ENCODE peak calls at places on chromosome 12, in seven cellular contexts. K is fibroblast of lung, C is endodermal cell, E is left lung, V is heart left ventricle, M is thyroid gland, J is heart right ventricle. U is an unnamed sample.

GRCh38 chr12:75289678-75290200 is 40.4 kb downstream of the CAPS2 start:
- DNase-seq in K (peak; percentile 12), C (no peak), E (no peak), V (no peak), M (no peak), J (no peak), U (no peak)

GRCh38 chr12:107501681-107502080 is 183.9 kb upstream of the PWP1 start:
- DNase-seq in K (peak; percentile 7), C (no peak), E (no peak), V (no peak), M (no peak), J (no peak), U (no peak)

GRCh38 chr12:121241203-121241970 is 31.5 kb downstream of the P2RX4 start:
- DNase-seq in K (no peak), C (no peak), E (peak; percentile 54), V (no peak), M (no peak), J (no peak), U (no peak)

GRCh38 chr12:48980953-48981756 is 3.0 kb downstream of the WNT1 start:
- DNase-seq in K (no peak), C (peak; percentile 91), E (peak; percentile 75), V (peak; percentile 35), M (peak; percentile 31), J (no peak), U (peak; percentile 55)

GRCh38 chr12:6828671-6829531 is 694 bp downstream of the P3H3 start:
- DNase-seq in K (peak; percentile 65), C (peak; percentile 93), E (peak; percentile 84), V (peak; percentile 36), M (peak; percentile 61), J (no peak), U (peak; percentile 73)

GRCh38 chr12:70955415-70955814 is 34.9 kb upstream of the PTPRR start:
- DNase-seq in K (no peak), C (no peak), E (no peak), V (no peak), M (no peak), J (no peak), U (no peak)

GRCh38 chr12:19186722-19187661 is 57.5 kb downstream of the PLEKHA5 start:
- DNase-seq in K (peak; percentile 48), C (no peak), E (no peak), V (no peak), M (no peak), J (no peak), U (no peak)

GRCh38 chr12:79487386-79488110 is 203.2 kb downstream of the PAWR start:
- DNase-seq in K (no peak), C (no peak), E (no peak), V (no peak), M (no peak), J (no peak), U (no peak)

GRCh38 chr12:60172266-60172665 is 576.4 kb downstream of the SLC16A7 start:
- DNase-seq in K (peak; percentile 78), C (no peak), E (no peak), V (no peak), M (no peak), J (no peak), U (no peak)

GRCh38 chr12:69929531-69929930 is 104.5 kb downstream of the MYRFL start:
- DNase-seq in K (peak; percentile 67), C (no peak), E (no peak), V (no peak), M (no peak), J (no peak), U (no peak)

GRCh38 chr12:121600702-121601336 is 20.0 kb upstream of the KDM2B start:
- DNase-seq in K (no peak), C (peak; percentile 62), E (no peak), V (no peak), M (no peak), J (no peak), U (no peak)

GRCh38 chr12:96988919-96989318 is 81.9 kb downstream of the NEDD1 start:
- DNase-seq in K (no peak), C (no peak), E (no peak), V (no peak), M (no peak), J (no peak), U (no peak)

GRCh38 chr12:110563702-110564470 is 19.2 kb downstream of the PPTC7 start:
- DNase-seq in K (peak; percentile 53), C (no peak), E (no peak), V (no peak), M (no peak), J (no peak), U (no peak)

GRCh38 chr12:7106082-7106481 is 2.9 kb downstream of the C1RL start:
- DNase-seq in K (no peak), C (no peak), E (no peak), V (no peak), M (no peak), J (no peak), U (no peak)

GRCh38 chr12:62260733-62261683 is 804 bp downstream of the USP15 start:
- DNase-seq in K (peak; percentile 58), C (no peak), E (no peak), V (peak; percentile 28), M (peak; percentile 14), J (no peak), U (no peak)

GRCh38 chr12:116691205-116691604 is 46.7 kb downstream of the SPRING1 start:
- DNase-seq in K (no peak), C (no peak), E (no peak), V (no peak), M (no peak), J (no peak), U (no peak)

DNA sequence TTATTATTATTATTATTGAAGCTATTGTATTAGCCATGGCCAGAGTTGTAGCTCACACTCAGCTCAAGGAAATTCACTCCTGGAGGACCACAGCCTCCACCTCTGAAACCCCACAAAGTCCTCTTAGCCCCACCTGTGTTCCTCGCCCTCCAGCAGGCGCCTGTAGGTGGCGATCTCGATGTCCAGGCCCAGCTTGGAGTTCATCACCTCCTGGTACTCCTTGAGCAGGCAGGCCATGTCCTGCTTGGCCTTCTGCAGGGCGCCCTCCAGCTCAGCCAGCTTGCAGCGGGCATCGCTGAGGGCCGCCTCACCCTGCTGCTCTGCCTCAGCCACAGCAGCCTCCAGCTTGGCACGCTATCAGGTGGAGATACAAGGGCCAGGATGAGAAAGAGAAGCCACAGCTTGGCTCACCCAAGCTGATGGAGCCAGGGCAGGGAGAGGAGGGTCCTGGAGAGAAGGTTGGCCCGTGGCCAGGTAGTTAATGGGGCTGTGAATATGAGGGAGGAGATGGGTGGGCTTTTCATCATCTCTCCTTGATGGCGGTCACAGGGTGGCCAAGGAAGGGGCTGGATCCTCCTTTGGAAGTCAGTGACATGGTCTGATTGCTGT is 5.1 kb downstream of the KRT85 start:
- DNase-seq in K (no peak), C (peak; percentile 87), E (no peak), V (no peak), M (no peak), J (no peak), U (no peak)
- TF ChIP-seq CTCF in K (peak; percentile 15), C (peak; percentile 76), E (no peak), V (no peak), M (peak; percentile 10), J (peak; percentile 18), U (no peak)

DNA sequence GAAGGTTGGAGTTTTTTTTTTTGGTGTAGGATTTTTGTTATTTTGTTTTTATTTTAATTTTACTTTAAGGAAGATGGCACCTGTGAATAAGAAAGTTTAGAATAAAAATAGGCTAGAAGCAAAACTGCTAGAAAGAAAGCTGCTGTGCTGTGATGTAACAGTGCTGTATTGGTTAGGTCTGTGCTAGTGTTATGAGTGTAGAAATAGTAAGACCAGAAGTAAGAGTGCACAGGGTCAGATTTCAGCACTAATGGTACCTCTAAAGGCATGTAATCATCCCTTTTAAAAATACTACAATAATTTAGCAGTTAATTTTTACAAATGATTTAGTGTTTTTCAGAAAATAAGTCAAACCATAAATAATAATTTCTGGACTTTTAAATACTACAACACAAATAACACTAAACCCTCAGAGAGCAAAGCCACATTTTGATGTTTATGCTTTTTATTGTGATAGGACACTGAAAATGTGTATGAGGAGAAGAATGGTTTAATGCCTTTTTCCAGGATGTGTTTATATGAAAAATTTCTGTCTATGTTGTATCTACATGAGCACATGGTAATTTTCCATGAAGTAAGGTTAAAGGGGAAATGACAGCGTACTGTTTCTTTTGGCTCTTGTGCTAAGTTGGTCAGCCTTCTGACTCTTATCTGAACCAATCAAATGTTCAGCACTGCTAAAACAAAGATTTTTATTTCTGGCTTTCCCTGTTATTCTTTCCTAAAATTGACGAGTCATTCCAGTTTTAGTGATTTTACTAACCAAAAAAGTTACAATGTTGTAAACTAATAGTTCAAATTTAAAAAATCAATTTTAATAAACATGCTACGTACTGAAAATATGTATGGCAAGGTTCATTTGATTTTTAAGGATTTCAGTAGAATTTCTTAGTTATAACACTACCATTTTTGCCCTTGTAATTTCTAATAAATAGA is 96.1 kb downstream of the PPHLN1 start:
- DNase-seq in K (peak; percentile 80), C (no peak), E (no peak), V (no peak), M (no peak), J (no peak), U (no peak)
- H3K4me3 ChIP-seq in K (no peak overlapping the region), C (no peak overlapping the region), E (no peak overlapping the region), V (no peak overlapping the region), M (no peak overlapping the region), J (no peak overlapping the region), U (no peak overlapping the region)

GRCh38 chr12:12518919-12519318 is 43.7 kb downstream of the DUSP16 start:
- DNase-seq in K (no peak), C (no peak), E (no peak), V (no peak), M (no peak), J (no peak), U (no peak)
- H3K27ac ChIP-seq in K (no peak overlapping the region), C (no peak overlapping the region), E (no peak overlapping the region), V (peak overlapping the region; percentile 20), M (no peak overlapping the region), J (no peak overlapping the region), U (no peak overlapping the region)

GRCh38 chr12:83018063-83018462 is 331.4 kb downstream of the TMTC2 start:
- DNase-seq in K (no peak), C (no peak), E (no peak), V (no peak), M (no peak), J (no peak), U (no peak)

GRCh38 chr12:83010169-83010804 is 323.6 kb downstream of the TMTC2 start:
- DNase-seq in K (no peak), C (no peak), E (no peak), V (no peak), M (no peak), J (no peak), U (no peak)

GRCh38 chr12:83016226-83016835 is 329.6 kb downstream of the TMTC2 start:
- DNase-seq in K (peak; percentile 94), C (no peak), E (no peak), V (no peak), M (peak; percentile 35), J (no peak), U (no peak)

GRCh38 chr12:83017001-83017400 is 330.3 kb downstream of the TMTC2 start:
- DNase-seq in K (peak; percentile 53), C (no peak), E (no peak), V (no peak), M (no peak), J (no peak), U (no peak)

GRCh38 chr12:83015390-83016225 is 328.9 kb downstream of the TMTC2 start:
- DNase-seq in K (peak; percentile 45), C (no peak), E (no peak), V (no peak), M (peak; percentile 35), J (no peak), U (no peak)
- TF ChIP-seq CTCF in K (no peak), C (no peak), E (no peak), V (no peak), M (no peak), J (no peak), U (no peak)

GRCh38 chr12:103494388-103494787 is 1.4 kb downstream of the C12orf42 start:
- DNase-seq in K (no peak), C (no peak), E (no peak), V (no peak), M (no peak), J (no peak), U (no peak)
- H3K4me3 ChIP-seq in K (no peak overlapping the region), C (no peak overlapping the region), E (no peak overlapping the region), V (no peak overlapping the region), M (no peak overlapping the region), J (no peak overlapping the region), U (no peak overlapping the region)